ENCODE peak calls at places on chromosomes 6 and 20, in ten cellular contexts. V is HCT116, B is H1, X is body of pancreas, Y is spleen, K is tibial nerve, E is transverse colon, C is adrenal gland, O is heart left ventricle, S is uterus. D is an unnamed sample. For H3K27me3, the result is how much of the 10 kb centered on the place peaks cover.

GRCh38 chr6:137414599-137414998 is 79.6 kb downstream of the OLIG3 start:
- DNase-seq in V (no peak), B (no peak), X (no peak), Y (no peak), K (no peak), E (no peak), C (no peak), O (no peak), S (no peak), D (no peak)

GRCh38 chr6:75849329-75850025 is 100.4 kb downstream of the MYO6 start:
- DNase-seq in V (no peak), B (no peak), X (peak), Y (no peak), K (no peak), E (no peak), C (no peak), O (no peak), S (no peak), D (no peak)

GRCh38 chr6:80151641-80152040 is 45.2 kb downstream of the BCKDHB start:
- DNase-seq in V (no peak), B (no peak), X (no peak), Y (no peak), K (no peak), E (no peak), C (no peak), O (no peak), S (no peak), D (no peak)

GRCh38 chr6:106787327-106788196 is 158.2 kb downstream of the QRSL1 start:
- DNase-seq in V (no peak), B (no peak), X (peak), Y (no peak), K (no peak), E (no peak), C (no peak), O (no peak), S (no peak), D (no peak)

GRCh38 chr6:80610821-80611220 is 504.4 kb downstream of the BCKDHB start:
- DNase-seq in V (no peak), B (no peak), X (no peak), Y (no peak), K (no peak), E (no peak), C (no peak), O (no peak), S (no peak), D (no peak)

GRCh38 chr6:47308674-47309325 is 905 bp downstream of the TNFRSF21 start:
- DNase-seq in V (no peak), B (peak), X (peak), Y (peak), K (no peak), E (peak), C (no peak), O (peak), S (peak), D (peak)

GRCh38 chr6:169247991-169248390 is 5.7 kb downstream of the THBS2 start:
- DNase-seq in V (no peak), B (no peak), X (no peak), Y (no peak), K (no peak), E (no peak), C (no peak), O (no peak), S (no peak), D (no peak)

GRCh38 chr6:28907394-28907793 is 16.4 kb downstream of the TRIM27 start:
- DNase-seq in V (no peak), B (no peak), X (no peak), Y (no peak), K (no peak), E (no peak), C (no peak), O (no peak), S (no peak), D (no peak)

GRCh38 chr6:129744880-129745237 is 34.9 kb upstream of the ARHGAP18 start:
- DNase-seq in V (no peak), B (no peak), X (no peak), Y (no peak), K (no peak), E (no peak), C (no peak), O (no peak), S (no peak), D (no peak)

GRCh38 chr6:22470454-22471368 is 98.7 kb upstream of the HDGFL1 start:
- DNase-seq in V (no peak), B (no peak), X (peak), Y (no peak), K (no peak), E (peak), C (peak), O (peak), S (peak), D (peak)

GRCh38 chr6:110430236-110430635 is 14.9 kb upstream of the DDO start:
- DNase-seq in V (no peak), B (no peak), X (no peak), Y (no peak), K (no peak), E (no peak), C (no peak), O (no peak), S (no peak), D (no peak)

GRCh38 chr6:52162940-52163908 is 23.0 kb upstream of the IL17A start:
- DNase-seq in V (peak), B (no peak), X (no peak), Y (no peak), K (no peak), E (no peak), C (no peak), O (no peak), S (no peak), D (no peak)

GRCh38 chr20:13356087-13356486 is 135.0 kb downstream of the ISM1 start:
- DNase-seq in V (no peak), B (no peak), X (no peak), Y (no peak), K (no peak), E (no peak), C (no peak), O (no peak), S (no peak), D (no peak)

GRCh38 chr20:24990810-24991252 is 1.7 kb downstream of the APMAP start:
- DNase-seq in V (no peak), B (no peak), X (no peak), Y (peak), K (no peak), E (no peak), C (peak), O (no peak), S (no peak), D (no peak)

GRCh38 chr20:34506480-34506879 is 9.7 kb upstream of the DYNLRB1 start:
- DNase-seq in V (no peak), B (no peak), X (no peak), Y (no peak), K (no peak), E (no peak), C (no peak), O (no peak), S (no peak), D (no peak)

GRCh38 chr6:32406857-32407256 is at the start of gene BTNL2:
- DNase-seq in V (no peak), B (no peak), X (no peak), Y (no peak), K (no peak), E (no peak), C (no peak), O (no peak), S (no peak), D (no peak)

GRCh38 chr20:47502801-47503239 is 1.1 kb downstream of the NCOA3 start:
- DNase-seq in V (no peak), B (no peak), X (no peak), Y (no peak), K (no peak), E (no peak), C (no peak), O (no peak), S (no peak), D (no peak)

GRCh38 chr6:84052204-84052882 is 18.8 kb downstream of the MRAP2 start:
- DNase-seq in V (no peak), B (peak), X (peak), Y (peak), K (peak), E (no peak), C (peak), O (peak), S (no peak), D (peak)

GRCh38 chr20:23446505-23446904 is 6.2 kb downstream of the CST11 start:
- DNase-seq in V (peak), B (peak), X (peak), Y (peak), K (no peak), E (peak), C (peak), O (peak), S (peak), D (no peak)

GRCh38 chr20:40431112-40431511 is 257.9 kb downstream of the MAFB start:
- DNase-seq in V (no peak), B (no peak), X (no peak), Y (no peak), K (no peak), E (no peak), C (no peak), O (no peak), S (no peak), D (no peak)

GRCh38 chr6:142566628-142567396 is 265.0 kb downstream of the ADGRG6 start:
- DNase-seq in V (peak), B (peak), X (peak), Y (no peak), K (peak), E (peak), C (peak), O (peak), S (peak), D (no peak)

GRCh38 chr6:7166410-7167293 is 58.9 kb downstream of the RREB1 start:
- DNase-seq in V (no peak), B (no peak), X (no peak), Y (no peak), K (no peak), E (peak), C (peak), O (no peak), S (no peak), D (no peak)

GRCh38 chr6:149334682-149335160 is 17.2 kb downstream of the TAB2 start:
- DNase-seq in V (peak), B (no peak), X (no peak), Y (no peak), K (no peak), E (no peak), C (peak), O (no peak), S (no peak), D (peak)

GRCh38 chr6:46743425-46744158 is 3.1 kb upstream of the ANKRD66 start:
- DNase-seq in V (no peak), B (no peak), X (no peak), Y (no peak), K (no peak), E (no peak), C (no peak), O (no peak), S (no peak), D (no peak)

GRCh38 chr20:54132612-54133433 is 41.0 kb downstream of the CYP24A1 start:
- DNase-seq in V (peak), B (no peak), X (no peak), Y (no peak), K (no peak), E (peak), C (no peak), O (no peak), S (peak), D (peak)

GRCh38 chr20:25009218-25010145 is 16.9 kb upstream of the APMAP start:
- DNase-seq in V (no peak), B (no peak), X (peak), Y (peak), K (no peak), E (peak), C (peak), O (peak), S (no peak), D (no peak)

GRCh38 chr6:39936857-39937256 is 2.6 kb upstream of the MOCS1 start:
- DNase-seq in V (no peak), B (no peak), X (no peak), Y (no peak), K (no peak), E (no peak), C (no peak), O (no peak), S (no peak), D (no peak)

GRCh38 chr6:13355043-13355945 is 27.0 kb upstream of the TBC1D7 start:
- DNase-seq in V (peak), B (no peak), X (no peak), Y (no peak), K (no peak), E (no peak), C (no peak), O (no peak), S (no peak), D (no peak)

GRCh38 chr6:137339929-137340559 is 120.9 kb upstream of the IFNGR1 start:
- DNase-seq in V (no peak), B (no peak), X (no peak), Y (no peak), K (no peak), E (no peak), C (no peak), O (no peak), S (no peak), D (no peak)

GRCh38 chr20:33515569-33516216 is 25.8 kb downstream of the CBFA2T2 start:
- DNase-seq in V (no peak), B (no peak), X (no peak), Y (no peak), K (no peak), E (no peak), C (no peak), O (no peak), S (no peak), D (no peak)

GRCh38 chr6:134903448-134903847 is 46.5 kb downstream of the ALDH8A1 start:
- DNase-seq in V (no peak), B (no peak), X (no peak), Y (no peak), K (no peak), E (no peak), C (peak), O (no peak), S (no peak), D (peak)

GRCh38 chr6:150456902-150457643 is 88.3 kb downstream of the IYD start:
- DNase-seq in V (no peak), B (no peak), X (no peak), Y (no peak), K (no peak), E (no peak), C (no peak), O (no peak), S (no peak), D (no peak)

GRCh38 chr6:131923356-131923755 is 27.8 kb downstream of the CCN2 start:
- DNase-seq in V (peak), B (peak), X (peak), Y (no peak), K (peak), E (peak), C (peak), O (peak), S (peak), D (no peak)
- TF ChIP-seq CTCF in V (peak), B (peak), X (peak), Y (no peak), K (peak), E (peak), C (peak), O (peak), S (peak), D (peak)

DNA sequence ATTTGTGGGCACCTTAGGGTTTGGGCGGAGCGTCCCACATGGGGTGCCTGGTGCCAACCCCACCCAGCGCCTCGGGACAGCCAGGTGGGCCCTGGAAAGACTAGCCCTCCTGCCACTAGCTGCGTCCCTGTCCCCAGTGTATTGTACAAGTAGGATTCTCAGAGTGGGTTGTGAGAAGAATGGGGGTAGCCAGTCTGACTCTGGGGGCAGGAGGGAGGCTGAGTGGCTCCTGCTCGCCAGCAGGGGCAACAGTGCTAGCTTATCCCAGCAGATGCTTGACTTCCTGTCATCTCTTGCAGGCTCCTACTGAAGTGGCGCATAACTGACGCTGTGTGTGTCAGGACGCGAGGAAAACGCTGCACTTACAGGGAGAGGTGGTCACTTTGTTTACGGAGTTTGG is 9.3 kb downstream of the PSMA7 start:
- DNase-seq in V (no peak), B (no peak), X (no peak), Y (no peak), K (no peak), E (no peak), C (no peak), O (no peak), S (no peak), D (no peak)
- TF ChIP-seq POLR2A in V (no peak), B (no peak), X (no peak), Y (no peak), K (no peak), E (no peak), C (no peak), O (no peak), S (no peak), D (no peak)

DNA sequence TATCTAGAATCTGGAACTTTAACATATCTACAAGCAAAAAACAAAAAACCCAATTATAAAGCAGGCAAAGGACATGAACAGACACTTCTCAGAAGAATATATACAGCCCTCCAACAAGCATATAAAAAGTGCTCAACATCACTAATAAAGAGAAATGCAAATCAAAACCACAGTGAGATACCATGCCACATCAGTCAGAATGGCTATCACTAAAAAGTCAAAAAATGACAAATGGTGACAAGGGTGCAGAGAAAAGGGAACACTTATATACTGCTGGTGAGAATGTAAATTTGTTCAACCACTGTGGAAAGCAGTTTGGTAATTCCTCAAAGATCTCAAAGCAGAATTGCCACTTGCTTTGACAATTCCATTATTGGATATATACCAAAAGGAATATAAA is 215.0 kb upstream of the EYS start:
- DNase-seq in V (no peak), B (no peak), X (no peak), Y (no peak), K (no peak), E (no peak), C (no peak), O (no peak), S (no peak), D (no peak)
- H3K27me3 ChIP-seq in V (under half), B (under half), X (under half), Y (under half), K (under half), E (under half), C (under half), O (under half), S (under half), D (under half)

GRCh38 chr20:31883829-31884228 is 13.4 kb downstream of the TTLL9 start:
- DNase-seq in V (no peak), B (no peak), X (no peak), Y (no peak), K (no peak), E (no peak), C (no peak), O (no peak), S (no peak), D (no peak)

GRCh38 chr20:31881945-31882344 is 11.5 kb downstream of the TTLL9 start:
- DNase-seq in V (no peak), B (no peak), X (no peak), Y (no peak), K (no peak), E (no peak), C (no peak), O (no peak), S (no peak), D (no peak)

GRCh38 chr20:31877684-31878083 is 7.2 kb downstream of the TTLL9 start:
- DNase-seq in V (no peak), B (no peak), X (no peak), Y (no peak), K (no peak), E (no peak), C (no peak), O (no peak), S (no peak), D (no peak)

DNA sequence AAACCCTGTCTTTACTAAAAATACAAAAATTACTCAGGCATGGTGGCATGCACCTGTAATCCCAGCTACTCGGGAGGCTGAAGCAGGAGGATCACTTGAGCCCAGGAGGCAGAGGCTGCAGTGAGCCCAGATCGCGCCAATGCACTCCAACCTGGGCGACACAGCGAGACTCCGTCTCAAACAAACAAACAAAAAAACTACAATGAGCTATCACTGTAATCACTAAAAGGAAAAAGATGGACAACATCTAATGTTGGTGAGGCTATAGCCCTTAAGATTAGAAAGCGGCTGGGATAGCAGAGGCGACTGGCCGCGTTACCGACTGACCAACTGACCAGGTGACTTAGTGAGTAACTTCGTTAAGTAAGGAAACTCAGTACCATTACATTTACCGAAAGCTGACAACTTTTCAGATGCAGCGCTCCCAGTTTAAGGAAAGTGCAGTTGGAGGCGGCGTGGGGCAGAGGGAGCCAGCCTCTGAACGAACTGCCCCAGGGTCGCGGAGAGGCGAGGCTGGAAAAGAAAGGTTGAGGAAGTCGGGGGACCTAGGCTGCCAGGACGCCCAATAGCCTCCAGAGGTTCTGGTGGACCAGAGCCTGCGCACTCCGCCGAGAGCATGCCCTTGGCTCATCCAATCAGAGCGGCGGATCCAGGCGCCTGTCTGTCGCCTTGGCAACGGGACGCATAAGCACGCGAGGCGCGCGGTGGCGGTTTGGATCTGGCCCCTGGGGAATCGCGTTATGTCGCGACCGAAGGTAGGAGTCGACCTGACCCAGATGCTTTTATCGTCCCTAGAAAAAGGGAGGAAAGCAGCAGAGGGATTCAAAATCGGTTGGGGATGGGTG is 8.9 kb downstream of the TTLL9 start:
- DNase-seq in V (peak), B (peak), X (peak), Y (peak), K (peak), E (peak), C (peak), O (peak), S (peak), D (peak)
- TF ChIP-seq CTCF in V (no peak), B (no peak), X (peak), Y (no peak), K (no peak), E (no peak), C (peak), O (peak), S (peak), D (no peak)

GRCh38 chr6:152982768-152983636 is at the start of gene FBXO5:
- DNase-seq in V (peak), B (peak), X (peak), Y (peak), K (peak), E (peak), C (peak), O (peak), S (peak), D (peak)

GRCh38 chr6:152984387-152984872 is 1.6 kb upstream of the FBXO5 start:
- DNase-seq in V (no peak), B (no peak), X (no peak), Y (no peak), K (no peak), E (no peak), C (no peak), O (no peak), S (no peak), D (no peak)

GRCh38 chr6:152981989-152982767 is 663 bp downstream of the FBXO5 start:
- DNase-seq in V (no peak), B (peak), X (no peak), Y (peak), K (no peak), E (peak), C (peak), O (no peak), S (peak), D (peak)

GRCh38 chr6:152981219-152981618 is 1.6 kb downstream of the FBXO5 start:
- DNase-seq in V (no peak), B (no peak), X (no peak), Y (no peak), K (no peak), E (no peak), C (no peak), O (no peak), S (no peak), D (no peak)

GRCh38 chr6:152983637-152984386 is 971 bp upstream of the FBXO5 start:
- DNase-seq in V (peak), B (peak), X (peak), Y (peak), K (peak), E (peak), C (peak), O (peak), S (peak), D (peak)
- TF ChIP-seq POLR2A in V (no peak), B (no peak), X (peak), Y (no peak), K (no peak), E (peak), C (peak), O (no peak), S (peak), D (no peak)

D was measured in gastrocnemius medialis.